ENCODE peak calls at places on chromosome 1, in six cellular contexts. One of them, this sample, is unnamed.

GRCh38 chr1:41663671-41664400 is 179.4 kb upstream of the EDN2 start:
- DNase-seq in cardiac fibroblast: no peak
- DNase-seq in fibroblast of pulmonary artery: no peak
- DNase-seq in stomach: no peak
- DNase-seq in activated CD8-positive, alpha-beta T cell treated with anti-CD3 and anti-CD28 coated beads for 36 hours: no peak
- DNase-seq in OCI-LY7: no peak
- DNase-seq in this sample: no peak

GRCh38 chr1:235644693-235645305 is 4.8 kb downstream of the GNG4 start:
- DNase-seq in cardiac fibroblast: no peak
- DNase-seq in fibroblast of pulmonary artery: no peak
- DNase-seq in stomach: no peak
- DNase-seq in activated CD8-positive, alpha-beta T cell treated with anti-CD3 and anti-CD28 coated beads for 36 hours: no peak
- DNase-seq in OCI-LY7: no peak
- DNase-seq in this sample: no peak

GRCh38 chr1:107530543-107530942 is 389.7 kb downstream of the NTNG1 start:
- DNase-seq in cardiac fibroblast: no peak
- DNase-seq in fibroblast of pulmonary artery: no peak
- DNase-seq in stomach: no peak
- DNase-seq in activated CD8-positive, alpha-beta T cell treated with anti-CD3 and anti-CD28 coated beads for 36 hours: no peak
- DNase-seq in OCI-LY7: no peak
- DNase-seq in this sample: peak

GRCh38 chr1:5507340-5507739 is 484.9 kb downstream of the NPHP4 start:
- DNase-seq in cardiac fibroblast: no peak
- DNase-seq in fibroblast of pulmonary artery: no peak
- DNase-seq in stomach: no peak
- DNase-seq in activated CD8-positive, alpha-beta T cell treated with anti-CD3 and anti-CD28 coated beads for 36 hours: no peak
- DNase-seq in OCI-LY7: no peak
- DNase-seq in this sample: no peak

GRCh38 chr1:1047407-1047806 is 26.7 kb downstream of the RNF223 start:
- DNase-seq in cardiac fibroblast: no peak
- DNase-seq in fibroblast of pulmonary artery: no peak
- DNase-seq in stomach: no peak
- DNase-seq in activated CD8-positive, alpha-beta T cell treated with anti-CD3 and anti-CD28 coated beads for 36 hours: no peak
- DNase-seq in OCI-LY7: no peak
- DNase-seq in this sample: no peak

GRCh38 chr1:5858844-5859407 is 133.3 kb downstream of the NPHP4 start:
- DNase-seq in cardiac fibroblast: no peak
- DNase-seq in fibroblast of pulmonary artery: no peak
- DNase-seq in stomach: no peak
- DNase-seq in activated CD8-positive, alpha-beta T cell treated with anti-CD3 and anti-CD28 coated beads for 36 hours: no peak
- DNase-seq in OCI-LY7: no peak
- DNase-seq in this sample: no peak

GRCh38 chr1:206772228-206773002 is at the start of gene IL10:
- DNase-seq in cardiac fibroblast: no peak
- DNase-seq in fibroblast of pulmonary artery: no peak
- DNase-seq in stomach: no peak
- DNase-seq in activated CD8-positive, alpha-beta T cell treated with anti-CD3 and anti-CD28 coated beads for 36 hours: no peak
- DNase-seq in OCI-LY7: no peak
- DNase-seq in this sample: no peak

GRCh38 chr1:204409878-204410763 is 1.5 kb downstream of the PPP1R15B start:
- DNase-seq in cardiac fibroblast: no peak
- DNase-seq in fibroblast of pulmonary artery: no peak
- DNase-seq in stomach: no peak
- DNase-seq in activated CD8-positive, alpha-beta T cell treated with anti-CD3 and anti-CD28 coated beads for 36 hours: no peak
- DNase-seq in OCI-LY7: peak
- DNase-seq in this sample: no peak

GRCh38 chr1:46582972-46583371 is 21.1 kb downstream of the MKNK1 start:
- DNase-seq in cardiac fibroblast: no peak
- DNase-seq in fibroblast of pulmonary artery: no peak
- DNase-seq in stomach: no peak
- DNase-seq in activated CD8-positive, alpha-beta T cell treated with anti-CD3 and anti-CD28 coated beads for 36 hours: no peak
- DNase-seq in OCI-LY7: no peak
- DNase-seq in this sample: no peak

GRCh38 chr1:225603538-225604354 is 49.2 kb downstream of the ENAH start:
- DNase-seq in cardiac fibroblast: peak
- DNase-seq in fibroblast of pulmonary artery: peak
- DNase-seq in stomach: no peak
- DNase-seq in activated CD8-positive, alpha-beta T cell treated with anti-CD3 and anti-CD28 coated beads for 36 hours: no peak
- DNase-seq in OCI-LY7: no peak
- DNase-seq in this sample: no peak

GRCh38 chr1:235054466-235054865 is 74.2 kb downstream of the TOMM20 start:
- DNase-seq in cardiac fibroblast: no peak
- DNase-seq in fibroblast of pulmonary artery: no peak
- DNase-seq in stomach: no peak
- DNase-seq in activated CD8-positive, alpha-beta T cell treated with anti-CD3 and anti-CD28 coated beads for 36 hours: no peak
- DNase-seq in OCI-LY7: no peak
- DNase-seq in this sample: no peak

GRCh38 chr1:25810341-25811299 is 9.1 kb upstream of the MTFR1L start:
- DNase-seq in cardiac fibroblast: peak
- DNase-seq in fibroblast of pulmonary artery: peak
- DNase-seq in stomach: peak
- DNase-seq in activated CD8-positive, alpha-beta T cell treated with anti-CD3 and anti-CD28 coated beads for 36 hours: peak
- DNase-seq in OCI-LY7: peak
- DNase-seq in this sample: no peak

GRCh38 chr1:207813946-207814345 is 62.1 kb downstream of the CD46 start:
- DNase-seq in cardiac fibroblast: no peak
- DNase-seq in fibroblast of pulmonary artery: no peak
- DNase-seq in stomach: peak
- DNase-seq in activated CD8-positive, alpha-beta T cell treated with anti-CD3 and anti-CD28 coated beads for 36 hours: no peak
- DNase-seq in OCI-LY7: no peak
- DNase-seq in this sample: no peak

GRCh38 chr1:25924454-25924853 is 18.2 kb upstream of the STMN1 start:
- DNase-seq in cardiac fibroblast: no peak
- DNase-seq in fibroblast of pulmonary artery: no peak
- DNase-seq in stomach: no peak
- DNase-seq in activated CD8-positive, alpha-beta T cell treated with anti-CD3 and anti-CD28 coated beads for 36 hours: no peak
- DNase-seq in OCI-LY7: no peak
- DNase-seq in this sample: no peak

GRCh38 chr1:77671836-77672235 is 10.6 kb downstream of the ZZZ3 start:
- DNase-seq in cardiac fibroblast: peak
- DNase-seq in fibroblast of pulmonary artery: peak
- DNase-seq in stomach: no peak
- DNase-seq in activated CD8-positive, alpha-beta T cell treated with anti-CD3 and anti-CD28 coated beads for 36 hours: no peak
- DNase-seq in OCI-LY7: no peak
- DNase-seq in this sample: no peak

GRCh38 chr1:94713472-94714141 is 106.5 kb upstream of the SLC44A3 start:
- DNase-seq in cardiac fibroblast: peak
- DNase-seq in fibroblast of pulmonary artery: peak
- DNase-seq in stomach: peak
- DNase-seq in activated CD8-positive, alpha-beta T cell treated with anti-CD3 and anti-CD28 coated beads for 36 hours: peak
- DNase-seq in OCI-LY7: no peak
- DNase-seq in this sample: peak

GRCh38 chr1:118116401-118116800 is 68.6 kb downstream of the SPAG17 start:
- DNase-seq in cardiac fibroblast: no peak
- DNase-seq in fibroblast of pulmonary artery: no peak
- DNase-seq in stomach: no peak
- DNase-seq in activated CD8-positive, alpha-beta T cell treated with anti-CD3 and anti-CD28 coated beads for 36 hours: no peak
- DNase-seq in OCI-LY7: no peak
- DNase-seq in this sample: no peak

GRCh38 chr1:54498383-54499096 is 49.5 kb upstream of the ACOT11 start:
- DNase-seq in cardiac fibroblast: no peak
- DNase-seq in fibroblast of pulmonary artery: no peak
- DNase-seq in stomach: no peak
- DNase-seq in activated CD8-positive, alpha-beta T cell treated with anti-CD3 and anti-CD28 coated beads for 36 hours: no peak
- DNase-seq in OCI-LY7: no peak
- DNase-seq in this sample: no peak
- TF ChIP-seq CTCF in cardiac fibroblast: no peak
- TF ChIP-seq CTCF in fibroblast of pulmonary artery: no peak
- TF ChIP-seq CTCF in stomach: no peak
- TF ChIP-seq CTCF in activated CD8-positive, alpha-beta T cell treated with anti-CD3 and anti-CD28 coated beads for 36 hours: no peak
- TF ChIP-seq CTCF in OCI-LY7: no peak
- TF ChIP-seq CTCF in this sample: no peak

DNA sequence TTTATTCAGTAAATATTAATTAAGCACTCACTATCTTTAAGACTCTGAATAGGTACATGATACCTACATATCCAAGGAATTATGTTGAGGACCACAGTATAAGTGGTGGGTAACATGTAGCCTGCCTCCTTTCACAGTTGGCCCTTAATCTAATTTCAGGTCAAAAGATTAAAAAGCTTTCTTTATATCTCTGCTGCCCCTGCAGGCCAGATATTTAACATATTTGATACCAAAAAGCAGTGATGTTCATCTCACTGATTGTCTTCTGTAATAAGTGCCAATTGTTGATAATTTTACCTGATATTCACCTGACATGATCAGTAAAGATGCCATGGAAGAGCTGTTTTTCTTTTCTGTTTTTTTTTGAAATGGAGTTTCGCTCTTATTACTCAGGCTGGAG is 36.5 kb downstream of the RLF start:
- DNase-seq in cardiac fibroblast: no peak
- DNase-seq in fibroblast of pulmonary artery: no peak
- DNase-seq in stomach: no peak
- DNase-seq in activated CD8-positive, alpha-beta T cell treated with anti-CD3 and anti-CD28 coated beads for 36 hours: no peak
- DNase-seq in OCI-LY7: peak
- DNase-seq in this sample: no peak
- TF ChIP-seq CTCF in cardiac fibroblast: peak
- TF ChIP-seq CTCF in fibroblast of pulmonary artery: peak
- TF ChIP-seq CTCF in stomach: no peak
- TF ChIP-seq CTCF in activated CD8-positive, alpha-beta T cell treated with anti-CD3 and anti-CD28 coated beads for 36 hours: peak
- TF ChIP-seq CTCF in OCI-LY7: peak
- TF ChIP-seq CTCF in this sample: no peak

DNA sequence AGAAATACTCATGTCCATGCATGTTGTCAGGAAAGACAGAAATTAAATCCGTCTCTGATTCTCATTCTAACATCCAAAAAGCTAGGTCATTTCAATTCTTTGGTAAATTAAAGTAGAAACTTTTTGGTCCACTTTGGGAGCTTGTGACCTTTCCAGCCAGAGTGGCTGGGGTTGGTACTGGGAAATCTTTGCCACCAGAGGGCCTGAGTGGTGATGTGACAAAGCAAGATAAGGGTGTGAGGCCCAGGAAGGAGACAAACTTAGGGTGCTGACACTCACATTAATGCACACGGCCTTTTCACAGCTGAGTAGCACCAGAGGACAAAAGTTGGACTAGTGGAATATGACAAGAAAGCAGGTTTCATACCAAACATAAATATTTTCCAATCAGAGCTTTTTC is 144.3 kb downstream of the DNM3 start:
- DNase-seq in cardiac fibroblast: no peak
- DNase-seq in fibroblast of pulmonary artery: no peak
- DNase-seq in stomach: no peak
- DNase-seq in activated CD8-positive, alpha-beta T cell treated with anti-CD3 and anti-CD28 coated beads for 36 hours: peak
- DNase-seq in OCI-LY7: peak
- DNase-seq in this sample: no peak
- TF ChIP-seq CTCF in cardiac fibroblast: peak
- TF ChIP-seq CTCF in fibroblast of pulmonary artery: peak
- TF ChIP-seq CTCF in stomach: no peak
- TF ChIP-seq CTCF in activated CD8-positive, alpha-beta T cell treated with anti-CD3 and anti-CD28 coated beads for 36 hours: no peak
- TF ChIP-seq CTCF in OCI-LY7: peak
- TF ChIP-seq CTCF in this sample: peak

DNA sequence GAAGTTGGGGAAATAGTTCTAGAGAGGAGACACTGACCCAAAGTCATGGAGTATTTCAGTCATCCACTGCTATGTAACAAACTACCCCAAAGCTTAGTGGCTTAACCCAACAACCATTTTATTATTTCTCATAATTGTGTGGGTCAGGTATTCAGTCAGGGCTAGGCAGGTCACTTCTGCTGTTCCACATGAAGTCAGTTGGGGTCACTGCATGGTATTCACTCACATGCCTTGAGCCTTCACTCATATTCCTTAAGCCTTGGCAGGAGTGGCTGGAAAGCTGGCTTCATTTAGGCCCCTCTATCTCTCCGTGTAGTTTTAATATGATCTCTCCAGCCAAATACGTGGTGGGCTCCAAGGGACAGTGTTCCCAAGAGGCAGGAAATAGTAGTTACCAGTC is 17.5 kb upstream of the RNF11 start:
- DNase-seq in cardiac fibroblast: no peak
- DNase-seq in fibroblast of pulmonary artery: no peak
- DNase-seq in stomach: no peak
- DNase-seq in activated CD8-positive, alpha-beta T cell treated with anti-CD3 and anti-CD28 coated beads for 36 hours: no peak
- DNase-seq in OCI-LY7: no peak
- DNase-seq in this sample: no peak
- TF ChIP-seq CTCF in cardiac fibroblast: no peak
- TF ChIP-seq CTCF in fibroblast of pulmonary artery: no peak
- TF ChIP-seq CTCF in stomach: no peak
- TF ChIP-seq CTCF in activated CD8-positive, alpha-beta T cell treated with anti-CD3 and anti-CD28 coated beads for 36 hours: no peak
- TF ChIP-seq CTCF in OCI-LY7: peak
- TF ChIP-seq CTCF in this sample: no peak

GRCh38 chr1:15409400-15410222 is at the start of gene EFHD2:
- DNase-seq in cardiac fibroblast: peak
- DNase-seq in fibroblast of pulmonary artery: peak
- DNase-seq in stomach: peak
- DNase-seq in activated CD8-positive, alpha-beta T cell treated with anti-CD3 and anti-CD28 coated beads for 36 hours: peak
- DNase-seq in OCI-LY7: peak
- DNase-seq in this sample: no peak
- TF ChIP-seq CTCF in cardiac fibroblast: no peak
- TF ChIP-seq CTCF in fibroblast of pulmonary artery: no peak
- TF ChIP-seq CTCF in stomach: no peak
- TF ChIP-seq CTCF in activated CD8-positive, alpha-beta T cell treated with anti-CD3 and anti-CD28 coated beads for 36 hours: no peak
- TF ChIP-seq CTCF in OCI-LY7: no peak
- TF ChIP-seq CTCF in this sample: no peak

DNA sequence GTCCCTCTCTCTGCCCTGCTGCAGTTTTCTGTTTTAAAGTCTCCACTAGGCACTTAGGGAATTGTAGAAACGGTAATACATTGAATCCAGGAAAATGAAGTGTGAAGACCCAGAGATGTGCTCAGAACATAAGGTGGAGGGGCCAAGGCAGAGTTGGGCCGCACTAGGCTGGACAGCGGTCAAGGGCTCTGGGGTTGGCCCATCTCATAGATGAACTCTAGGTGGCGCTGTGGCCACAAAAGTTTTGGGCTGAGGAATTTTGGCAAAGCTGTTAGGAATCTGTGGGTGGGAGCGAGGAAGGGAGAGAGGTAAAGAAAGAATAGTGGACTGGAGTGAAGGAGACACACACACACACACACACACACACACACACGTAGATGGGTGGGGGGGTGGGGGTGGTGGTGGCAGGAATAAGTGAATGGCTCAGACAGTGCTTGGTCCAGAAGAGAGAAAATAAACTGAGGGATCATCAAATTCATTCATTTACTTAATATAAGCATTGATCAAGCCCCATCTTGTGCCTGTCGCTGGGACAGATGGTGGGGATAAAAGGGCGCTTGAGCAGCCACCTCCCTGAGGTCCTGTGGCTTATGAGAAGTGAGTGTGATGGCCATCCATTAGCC is 258.5 kb downstream of the TRABD2B start:
- DNase-seq in cardiac fibroblast: peak
- DNase-seq in fibroblast of pulmonary artery: peak
- DNase-seq in stomach: peak
- DNase-seq in activated CD8-positive, alpha-beta T cell treated with anti-CD3 and anti-CD28 coated beads for 36 hours: peak
- DNase-seq in OCI-LY7: no peak
- DNase-seq in this sample: no peak
- TF ChIP-seq CTCF in cardiac fibroblast: peak
- TF ChIP-seq CTCF in fibroblast of pulmonary artery: peak
- TF ChIP-seq CTCF in stomach: peak
- TF ChIP-seq CTCF in activated CD8-positive, alpha-beta T cell treated with anti-CD3 and anti-CD28 coated beads for 36 hours: peak
- TF ChIP-seq CTCF in OCI-LY7: peak
- TF ChIP-seq CTCF in this sample: peak